ENCODE peak calls at places on chromosomes 6 and 20, in eight cellular contexts. One of them, this sample, is unnamed.

GRCh38 chr6:14502551-14502950 is 385.0 kb downstream of the CD83 start:
- DNase-seq in ovary: no peak
- DNase-seq in bronchial epithelial cell: peak; percentile 63
- DNase-seq in A549: peak; percentile 46
- DNase-seq in AG09319: no peak
- DNase-seq in right lobe of liver: no peak
- DNase-seq in HFF-Myc: no peak
- DNase-seq in natural killer cell: no peak
- DNase-seq in this sample: no peak

GRCh38 chr20:8464368-8464767 is 332.3 kb downstream of the PLCB1 start:
- DNase-seq in bronchial epithelial cell: peak; percentile 19
- DNase-seq in A549: peak; percentile 20
- DNase-seq in right lobe of liver: no peak
- DNase-seq in ovary: no peak
- DNase-seq in natural killer cell: no peak
- DNase-seq in HFF-Myc: no peak
- DNase-seq in AG09319: no peak
- DNase-seq in this sample: no peak

GRCh38 chr6:105815657-105816555 is 270.2 kb upstream of the PRDM1 start:
- DNase-seq in ovary: no peak
- DNase-seq in AG09319: no peak
- DNase-seq in bronchial epithelial cell: no peak
- DNase-seq in HFF-Myc: no peak
- DNase-seq in natural killer cell: no peak
- DNase-seq in right lobe of liver: no peak
- DNase-seq in A549: no peak
- DNase-seq in this sample: no peak

GRCh38 chr6:121435444-121436069 is at the start of gene GJA1:
- DNase-seq in HFF-Myc: peak; percentile 86
- DNase-seq in ovary: peak; percentile 62
- DNase-seq in bronchial epithelial cell: peak; percentile 87
- DNase-seq in A549: peak; percentile 79
- DNase-seq in AG09319: peak; percentile 56
- DNase-seq in natural killer cell: no peak
- DNase-seq in right lobe of liver: no peak
- DNase-seq in this sample: no peak

GRCh38 chr6:3162565-3163247 is 5.4 kb upstream of the TUBB2A start:
- DNase-seq in HFF-Myc: no peak
- DNase-seq in right lobe of liver: peak; percentile 81
- DNase-seq in A549: peak; percentile 77
- DNase-seq in AG09319: no peak
- DNase-seq in natural killer cell: peak; percentile 29
- DNase-seq in ovary: peak; percentile 33
- DNase-seq in bronchial epithelial cell: peak; percentile 58
- DNase-seq in this sample: peak; percentile 61

GRCh38 chr6:63307581-63308246 is 12.1 kb downstream of the LGSN start:
- DNase-seq in natural killer cell: no peak
- DNase-seq in HFF-Myc: peak; percentile 16
- DNase-seq in bronchial epithelial cell: peak; percentile 52
- DNase-seq in A549: peak; percentile 62
- DNase-seq in ovary: no peak
- DNase-seq in AG09319: peak; percentile 2
- DNase-seq in right lobe of liver: no peak
- DNase-seq in this sample: no peak

GRCh38 chr6:154479388-154480143 is 30.9 kb downstream of the CNKSR3 start:
- DNase-seq in A549: no peak
- DNase-seq in ovary: no peak
- DNase-seq in right lobe of liver: no peak
- DNase-seq in HFF-Myc: peak; percentile 41
- DNase-seq in bronchial epithelial cell: no peak
- DNase-seq in natural killer cell: no peak
- DNase-seq in AG09319: no peak
- DNase-seq in this sample: no peak

GRCh38 chr20:1664911-1665310 is 7.3 kb upstream of the SIRPG start:
- DNase-seq in ovary: no peak
- DNase-seq in bronchial epithelial cell: no peak
- DNase-seq in A549: no peak
- DNase-seq in right lobe of liver: no peak
- DNase-seq in AG09319: no peak
- DNase-seq in natural killer cell: no peak
- DNase-seq in HFF-Myc: no peak
- DNase-seq in this sample: no peak

GRCh38 chr20:6501061-6501460 is 266.4 kb upstream of the BMP2 start:
- DNase-seq in AG09319: no peak
- DNase-seq in HFF-Myc: peak; percentile 31
- DNase-seq in bronchial epithelial cell: peak; percentile 97
- DNase-seq in natural killer cell: no peak
- DNase-seq in ovary: no peak
- DNase-seq in right lobe of liver: no peak
- DNase-seq in A549: peak; percentile 13
- DNase-seq in this sample: no peak

GRCh38 chr6:157518399-157519250 is 137.6 kb downstream of the ZDHHC14 start:
- DNase-seq in A549: peak; percentile 48
- DNase-seq in right lobe of liver: no peak
- DNase-seq in bronchial epithelial cell: no peak
- DNase-seq in ovary: peak; percentile 40
- DNase-seq in natural killer cell: no peak
- DNase-seq in AG09319: no peak
- DNase-seq in HFF-Myc: peak; percentile 30
- DNase-seq in this sample: no peak

GRCh38 chr6:2047855-2048254 is 197.6 kb downstream of the GMDS start:
- DNase-seq in natural killer cell: no peak
- DNase-seq in right lobe of liver: no peak
- DNase-seq in A549: no peak
- DNase-seq in bronchial epithelial cell: peak; percentile 28
- DNase-seq in HFF-Myc: no peak
- DNase-seq in AG09319: no peak
- DNase-seq in ovary: no peak
- DNase-seq in this sample: no peak

GRCh38 chr6:49519660-49520059 is 19.9 kb downstream of the GLYATL3 start:
- DNase-seq in AG09319: no peak
- DNase-seq in ovary: no peak
- DNase-seq in natural killer cell: no peak
- DNase-seq in right lobe of liver: no peak
- DNase-seq in A549: no peak
- DNase-seq in HFF-Myc: no peak
- DNase-seq in bronchial epithelial cell: no peak
- DNase-seq in this sample: no peak
- TF ChIP-seq CTCF in AG09319: no peak
- TF ChIP-seq CTCF in ovary: no peak
- TF ChIP-seq CTCF in natural killer cell: no peak
- TF ChIP-seq CTCF in right lobe of liver: no peak
- TF ChIP-seq CTCF in A549: no peak
- TF ChIP-seq CTCF in HFF-Myc: no peak
- TF ChIP-seq CTCF in bronchial epithelial cell: no peak
- TF ChIP-seq CTCF in this sample: no peak

DNA sequence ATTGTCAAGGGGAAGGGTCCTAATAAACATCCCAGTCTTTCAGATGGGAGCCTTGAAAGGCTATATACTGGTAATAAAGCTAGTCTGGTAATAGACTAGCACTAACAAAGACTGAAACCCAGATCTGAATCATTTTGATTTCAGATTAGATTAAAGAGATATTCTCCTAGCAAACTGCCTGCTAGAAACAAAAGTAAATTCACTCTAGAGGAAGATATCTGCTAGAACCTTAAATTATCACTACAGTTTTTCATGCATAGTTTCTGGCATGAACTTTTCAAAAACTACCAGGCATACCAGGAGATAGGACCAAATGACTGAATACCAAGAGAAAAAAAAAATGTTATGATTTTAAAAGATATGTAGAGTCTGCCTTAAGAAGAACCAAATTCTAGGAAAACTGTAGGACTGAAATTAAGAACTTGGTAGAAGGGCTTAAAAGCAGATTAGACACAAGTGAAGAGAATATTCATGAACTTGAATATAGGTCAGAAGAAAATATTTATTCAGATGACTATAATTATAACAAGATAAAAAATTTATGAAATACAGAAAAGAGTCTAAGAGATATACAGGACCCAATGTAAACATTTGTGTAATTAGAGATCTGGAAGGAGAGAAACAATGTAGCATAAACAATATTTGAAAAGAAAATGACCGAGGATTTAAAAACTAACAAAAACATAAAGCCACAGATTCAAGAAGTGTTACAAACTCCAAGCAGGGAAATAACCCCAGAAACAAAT is 141.6 kb downstream of the FOXO3 start:
- DNase-seq in HFF-Myc: no peak
- DNase-seq in A549: no peak
- DNase-seq in bronchial epithelial cell: no peak
- DNase-seq in right lobe of liver: no peak
- DNase-seq in ovary: no peak
- DNase-seq in AG09319: no peak
- DNase-seq in natural killer cell: no peak
- DNase-seq in this sample: no peak
- TF ChIP-seq CTCF in HFF-Myc: no peak
- TF ChIP-seq CTCF in A549: no peak
- TF ChIP-seq CTCF in bronchial epithelial cell: no peak
- TF ChIP-seq CTCF in right lobe of liver: no peak
- TF ChIP-seq CTCF in ovary: no peak
- TF ChIP-seq CTCF in AG09319: no peak
- TF ChIP-seq CTCF in natural killer cell: no peak
- TF ChIP-seq CTCF in this sample: no peak

DNA sequence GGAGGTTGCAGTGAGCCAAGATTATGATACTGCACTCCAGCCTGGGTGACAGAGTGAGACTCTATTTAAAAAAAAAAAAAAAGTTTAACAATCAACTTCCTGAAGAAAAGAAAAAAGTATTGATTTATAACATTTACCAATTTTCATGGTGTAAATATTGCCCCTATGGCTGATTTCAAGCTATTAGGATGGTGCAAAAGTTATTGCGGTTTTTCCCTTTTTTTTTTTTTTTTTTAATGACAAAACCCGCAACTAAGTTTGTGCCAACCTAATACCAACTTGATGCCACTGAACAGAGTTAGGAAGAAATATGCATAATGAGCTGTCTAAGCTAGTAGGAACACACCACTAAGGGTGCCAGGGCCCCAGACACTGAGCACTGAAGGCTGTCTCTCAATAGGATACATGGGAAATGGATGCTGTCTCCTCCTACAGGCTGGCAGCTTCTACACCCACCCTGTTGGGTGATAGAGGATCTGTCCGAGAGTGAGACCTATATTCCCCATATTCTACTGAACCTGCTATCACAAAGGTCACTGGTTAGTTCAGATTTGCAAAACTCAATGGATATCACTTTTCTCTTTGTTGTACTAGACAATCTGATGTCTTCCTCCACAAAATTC is 6.5 kb upstream of the PERP start:
- DNase-seq in AG09319: no peak
- DNase-seq in A549: no peak
- DNase-seq in ovary: no peak
- DNase-seq in natural killer cell: no peak
- DNase-seq in right lobe of liver: no peak
- DNase-seq in bronchial epithelial cell: no peak
- DNase-seq in HFF-Myc: no peak
- DNase-seq in this sample: no peak
- TF ChIP-seq CTCF in AG09319: no peak
- TF ChIP-seq CTCF in A549: no peak
- TF ChIP-seq CTCF in ovary: no peak
- TF ChIP-seq CTCF in natural killer cell: no peak
- TF ChIP-seq CTCF in right lobe of liver: no peak
- TF ChIP-seq CTCF in bronchial epithelial cell: no peak
- TF ChIP-seq CTCF in HFF-Myc: no peak
- TF ChIP-seq CTCF in this sample: no peak

GRCh38 chr6:75147512-75147911 is 58.3 kb downstream of the COL12A1 start:
- DNase-seq in A549: no peak
- DNase-seq in ovary: no peak
- DNase-seq in bronchial epithelial cell: no peak
- DNase-seq in right lobe of liver: no peak
- DNase-seq in natural killer cell: no peak
- DNase-seq in HFF-Myc: no peak
- DNase-seq in AG09319: no peak
- DNase-seq in this sample: no peak

GRCh38 chr6:75143186-75143585 is 62.7 kb downstream of the COL12A1 start:
- DNase-seq in ovary: no peak
- DNase-seq in natural killer cell: no peak
- DNase-seq in bronchial epithelial cell: no peak
- DNase-seq in A549: no peak
- DNase-seq in right lobe of liver: no peak
- DNase-seq in HFF-Myc: peak; percentile 85
- DNase-seq in AG09319: peak; percentile 73
- DNase-seq in this sample: no peak

GRCh38 chr6:75145211-75145610 is 60.6 kb downstream of the COL12A1 start:
- DNase-seq in A549: no peak
- DNase-seq in bronchial epithelial cell: no peak
- DNase-seq in ovary: no peak
- DNase-seq in natural killer cell: no peak
- DNase-seq in right lobe of liver: no peak
- DNase-seq in HFF-Myc: no peak
- DNase-seq in AG09319: no peak
- DNase-seq in this sample: no peak

GRCh38 chr6:75144396-75144795 is 61.5 kb downstream of the COL12A1 start:
- DNase-seq in natural killer cell: no peak
- DNase-seq in ovary: no peak
- DNase-seq in bronchial epithelial cell: no peak
- DNase-seq in right lobe of liver: no peak
- DNase-seq in HFF-Myc: no peak
- DNase-seq in AG09319: no peak
- DNase-seq in A549: no peak
- DNase-seq in this sample: no peak

GRCh38 chr6:75145976-75146375 is 59.9 kb downstream of the COL12A1 start:
- DNase-seq in ovary: no peak
- DNase-seq in A549: no peak
- DNase-seq in natural killer cell: no peak
- DNase-seq in bronchial epithelial cell: no peak
- DNase-seq in HFF-Myc: no peak
- DNase-seq in AG09319: no peak
- DNase-seq in right lobe of liver: no peak
- DNase-seq in this sample: no peak
- TF ChIP-seq CTCF in ovary: no peak
- TF ChIP-seq CTCF in A549: no peak
- TF ChIP-seq CTCF in natural killer cell: no peak
- TF ChIP-seq CTCF in bronchial epithelial cell: no peak
- TF ChIP-seq CTCF in HFF-Myc: no peak
- TF ChIP-seq CTCF in AG09319: no peak
- TF ChIP-seq CTCF in right lobe of liver: no peak
- TF ChIP-seq CTCF in this sample: no peak

DNA sequence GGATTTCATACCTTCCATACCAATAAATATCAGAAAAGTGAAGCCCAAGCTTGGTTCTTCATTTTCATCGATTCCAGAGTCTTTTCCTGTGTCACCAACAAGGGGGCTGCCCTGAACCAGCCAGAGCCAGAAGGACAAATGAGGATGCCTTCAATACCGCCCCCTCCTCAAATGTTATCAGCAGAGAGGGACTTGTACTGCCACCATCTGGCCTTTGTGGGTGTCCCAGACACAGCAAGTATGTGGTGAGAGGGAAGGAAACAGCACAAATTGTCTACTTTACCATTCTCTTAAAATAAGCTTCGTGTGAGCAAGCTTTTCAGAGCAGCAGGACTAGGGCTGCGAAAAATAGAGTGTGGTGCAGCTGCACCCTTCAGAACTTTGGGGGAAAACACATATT is 165.3 kb downstream of the SOBP start:
- DNase-seq in ovary: no peak
- DNase-seq in bronchial epithelial cell: no peak
- DNase-seq in AG09319: no peak
- DNase-seq in HFF-Myc: no peak
- DNase-seq in right lobe of liver: no peak
- DNase-seq in A549: no peak
- DNase-seq in natural killer cell: no peak
- DNase-seq in this sample: no peak
- TF ChIP-seq CTCF in ovary: no peak
- TF ChIP-seq CTCF in bronchial epithelial cell: peak; percentile 9
- TF ChIP-seq CTCF in AG09319: peak; percentile 9
- TF ChIP-seq CTCF in HFF-Myc: peak; percentile 12
- TF ChIP-seq CTCF in right lobe of liver: peak; percentile 40
- TF ChIP-seq CTCF in A549: no peak
- TF ChIP-seq CTCF in natural killer cell: no peak
- TF ChIP-seq CTCF in this sample: peak; percentile 49